ENCODE peak calls at places on chromosomes 6 and 20, in six cellular contexts. R is H1, Q is mammary epithelial cell, G is MM.1S, W is neuronal stem cell, D is HCT116. S is an unnamed sample.

GRCh38 chr6:31405996-31406395 is 2.6 kb downstream of the MICA start:
- DNase-seq in R (no peak), G (no peak), Q (no peak), W (no peak), D (no peak), S (no peak)

GRCh38 chr6:166277021-166277420 is 31.2 kb downstream of the PRR18 start:
- DNase-seq in R (no peak), D (no peak), Q (no peak), W (no peak), G (no peak), S (no peak)

GRCh38 chr6:34094474-34095135 is 51.3 kb downstream of the GRM4 start:
- DNase-seq in W (no peak), D (no peak), R (no peak), G (no peak), Q (no peak), S (no peak)

GRCh38 chr6:166733900-166734299 is 106.8 kb upstream of the RPS6KA2 start:
- DNase-seq in W (no peak), D (no peak), R (no peak), G (no peak), Q (no peak), S (peak)

GRCh38 chr6:163302747-163303146 is 111.8 kb upstream of the QKI start:
- DNase-seq in R (no peak), W (no peak), G (no peak), Q (no peak), D (no peak), S (no peak)

GRCh38 chr6:28738396-28738765 is 185.4 kb downstream of the TRIM27 start:
- DNase-seq in G (no peak), Q (no peak), W (no peak), R (no peak), D (no peak), S (peak)

GRCh38 chr6:35706468-35706867 is 17.8 kb upstream of the FKBP5 start:
- DNase-seq in Q (no peak), W (no peak), D (no peak), R (no peak), G (no peak), S (no peak)

GRCh38 chr6:34585512-34586045 is 29.4 kb upstream of the SPDEF start:
- DNase-seq in R (no peak), Q (peak), D (no peak), W (no peak), G (no peak), S (peak)

GRCh38 chr6:9412951-9413559 is 977.7 kb upstream of the SLC35B3 start:
- DNase-seq in R (no peak), G (peak), Q (peak), W (no peak), D (peak), S (peak)

GRCh38 chr6:14126250-14126649 is 8.7 kb downstream of the CD83 start:
- DNase-seq in Q (no peak), W (no peak), R (no peak), G (no peak), D (no peak), S (no peak)

GRCh38 chr6:78629154-78629721 is 238.1 kb upstream of the IRAK1BP1 start:
- DNase-seq in D (no peak), R (no peak), G (no peak), W (no peak), Q (no peak), S (peak)

GRCh38 chr6:33172307-33173227 is 19.7 kb downstream of the COL11A2 start:
- DNase-seq in G (no peak), R (no peak), W (peak), Q (peak), D (peak), S (peak)

GRCh38 chr20:58978351-58979190 is 2.5 kb upstream of the NELFCD start:
- DNase-seq in Q (no peak), D (no peak), G (no peak), W (no peak), R (no peak), S (no peak)

GRCh38 chr6:33926451-33926850 is 122.6 kb upstream of the MLN start:
- DNase-seq in R (no peak), W (no peak), Q (peak), G (peak), D (peak), S (peak)

GRCh38 chr6:149834513-149835481 is 29.4 kb downstream of the LRP11 start:
- DNase-seq in Q (peak), W (peak), R (no peak), D (peak), G (peak), S (peak)

GRCh38 chr20:10185741-10186558 is 32.7 kb upstream of the SNAP25 start:
- DNase-seq in D (no peak), W (no peak), G (no peak), R (no peak), Q (no peak), S (no peak)

GRCh38 chr6:143329323-143329722 is 121.2 kb downstream of the ADAT2 start:
- DNase-seq in G (no peak), W (no peak), Q (peak), R (no peak), D (no peak), S (no peak)

DNA sequence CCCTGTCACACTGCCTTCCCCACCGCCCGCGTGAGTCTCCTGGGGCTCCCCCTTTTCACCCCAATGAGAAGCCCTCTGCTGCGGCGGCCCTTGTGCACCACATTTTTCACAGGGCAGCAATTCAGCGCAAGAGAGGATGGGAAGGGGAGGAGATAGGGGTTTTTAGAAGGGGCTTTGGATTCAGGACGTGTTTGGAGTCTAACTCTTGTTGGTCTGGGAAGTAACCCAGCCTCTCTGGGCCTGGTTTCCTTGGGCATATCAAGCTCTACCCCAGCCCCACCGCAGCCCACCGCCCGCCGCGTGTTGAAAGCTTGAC is 663 bp upstream of the ARFGEF3 start:
- DNase-seq in G (no peak), W (no peak), R (no peak), Q (no peak), D (no peak), S (no peak)
- H3K9ac ChIP-seq in G (peak), W (peak), R (no peak), Q (no peak), D (peak), S (peak)

GRCh38 chr20:38112249-38112942 is 52.7 kb downstream of the TGM2 start:
- DNase-seq in Q (no peak), R (no peak), D (no peak), G (no peak), W (no peak), S (peak)
- H3K27ac ChIP-seq in Q (no peak), R (no peak), D (no peak), G (no peak), W (no peak), S (no peak)

GRCh38 chr6:167937948-167938911 is 59.2 kb upstream of the KIF25 start:
- DNase-seq in W (no peak), Q (peak), G (peak), D (no peak), R (peak), S (peak)
- H3K9ac ChIP-seq in W (no peak), Q (no peak), G (no peak), D (no peak), R (no peak), S (no peak)

DNA sequence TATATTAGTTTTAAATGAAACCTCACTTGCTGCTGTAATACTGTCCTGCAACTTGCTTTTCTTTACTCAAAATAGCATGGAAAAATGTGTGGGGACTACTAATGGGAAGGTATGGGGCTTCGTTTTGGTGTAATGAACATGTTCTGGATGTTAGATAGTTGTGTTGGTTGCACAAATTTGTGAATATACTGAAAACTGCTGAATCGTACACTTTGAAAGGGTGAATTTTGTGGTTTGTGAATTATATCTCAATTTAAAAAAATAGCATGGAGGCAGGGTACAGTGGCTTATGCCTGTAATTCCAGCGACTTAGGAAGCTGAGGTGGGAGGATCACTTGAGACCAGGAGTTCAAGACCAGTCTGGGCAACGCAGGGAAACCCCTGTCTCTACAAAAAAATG is 2.3 kb downstream of the BCAS4 start:
- DNase-seq in R (no peak), Q (no peak), W (no peak), D (no peak), G (no peak), S (no peak)
- H3K27ac ChIP-seq in R (no peak), Q (no peak), W (no peak), D (no peak), G (no peak), S (no peak)

GRCh38 chr20:653110-653589 is at the start of gene SRXN1:
- DNase-seq in R (peak), D (peak), Q (peak), G (peak), W (peak), S (peak)
- H3K9ac ChIP-seq in R (peak), D (peak), Q (peak), G (peak), W (peak), S (peak)

DNA sequence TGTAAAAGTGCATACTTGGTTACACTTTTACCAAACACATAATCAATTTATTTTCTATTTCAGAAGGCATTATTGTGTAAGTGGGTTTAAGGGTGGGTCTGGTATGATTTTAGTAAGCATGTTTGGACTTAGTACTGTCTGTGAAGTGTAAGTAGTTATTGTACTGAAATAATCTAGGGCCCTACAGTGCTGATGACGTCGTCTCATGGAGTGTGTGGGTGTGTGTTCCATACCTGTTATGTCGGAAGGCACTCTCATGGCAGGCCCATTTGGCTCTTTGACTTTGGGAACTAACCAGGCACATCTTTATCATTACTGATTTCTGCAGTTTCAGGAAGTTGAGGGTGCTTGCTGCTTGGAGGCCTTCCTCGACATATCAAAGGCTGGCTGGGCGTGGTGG is 155.1 kb downstream of the SASH1 start:
- DNase-seq in R (no peak), W (no peak), D (no peak), Q (no peak), G (no peak), S (no peak)
- H3K27ac ChIP-seq in R (no peak), W (no peak), D (no peak), Q (no peak), G (no peak), S (no peak)

GRCh38 chr20:64033981-64034493 is 1.9 kb upstream of the C20orf204 start:
- DNase-seq in Q (no peak), R (no peak), W (no peak), D (no peak), G (no peak), S (no peak)

GRCh38 chr20:64029293-64030117 is 6.5 kb upstream of the C20orf204 start:
- DNase-seq in W (no peak), D (no peak), R (no peak), Q (no peak), G (no peak), S (no peak)

GRCh38 chr20:64030371-64031134 is 5.4 kb upstream of the C20orf204 start:
- DNase-seq in G (no peak), W (no peak), R (no peak), D (no peak), Q (no peak), S (no peak)

GRCh38 chr20:64032706-64033624 is 3.0 kb upstream of the C20orf204 start:
- DNase-seq in G (no peak), W (no peak), R (no peak), Q (no peak), D (no peak), S (no peak)

GRCh38 chr20:64031822-64032314 is 4.1 kb upstream of the C20orf204 start:
- DNase-seq in D (no peak), Q (no peak), W (no peak), R (no peak), G (no peak), S (no peak)
- H3K9ac ChIP-seq in D (no peak), Q (no peak), W (no peak), R (no peak), G (no peak), S (no peak)

DNA sequence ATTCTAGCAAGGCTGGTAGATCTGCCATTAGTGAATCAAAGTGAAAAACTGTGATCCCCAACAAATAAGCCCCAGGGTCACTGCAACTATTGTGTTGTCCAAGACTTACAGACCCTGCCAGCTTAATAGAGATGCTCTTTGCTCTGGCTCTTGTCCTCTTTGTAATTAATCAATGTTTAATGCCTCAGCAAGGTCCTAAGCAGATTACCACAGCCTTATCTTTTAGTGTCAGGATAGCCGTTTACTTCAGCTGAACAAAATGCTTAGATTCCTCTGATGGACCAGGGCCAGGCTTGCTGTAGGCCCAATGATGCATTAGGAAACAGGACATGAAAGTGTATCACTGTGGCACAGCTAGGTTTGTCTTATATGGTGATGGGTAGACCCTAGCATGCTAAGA is 353.3 kb downstream of the HACE1 start:
- DNase-seq in Q (no peak), D (no peak), R (no peak), G (no peak), W (no peak), S (no peak)
- H3K27ac ChIP-seq in Q (no peak), D (no peak), R (no peak), G (no peak), W (no peak), S (no peak)

DNA sequence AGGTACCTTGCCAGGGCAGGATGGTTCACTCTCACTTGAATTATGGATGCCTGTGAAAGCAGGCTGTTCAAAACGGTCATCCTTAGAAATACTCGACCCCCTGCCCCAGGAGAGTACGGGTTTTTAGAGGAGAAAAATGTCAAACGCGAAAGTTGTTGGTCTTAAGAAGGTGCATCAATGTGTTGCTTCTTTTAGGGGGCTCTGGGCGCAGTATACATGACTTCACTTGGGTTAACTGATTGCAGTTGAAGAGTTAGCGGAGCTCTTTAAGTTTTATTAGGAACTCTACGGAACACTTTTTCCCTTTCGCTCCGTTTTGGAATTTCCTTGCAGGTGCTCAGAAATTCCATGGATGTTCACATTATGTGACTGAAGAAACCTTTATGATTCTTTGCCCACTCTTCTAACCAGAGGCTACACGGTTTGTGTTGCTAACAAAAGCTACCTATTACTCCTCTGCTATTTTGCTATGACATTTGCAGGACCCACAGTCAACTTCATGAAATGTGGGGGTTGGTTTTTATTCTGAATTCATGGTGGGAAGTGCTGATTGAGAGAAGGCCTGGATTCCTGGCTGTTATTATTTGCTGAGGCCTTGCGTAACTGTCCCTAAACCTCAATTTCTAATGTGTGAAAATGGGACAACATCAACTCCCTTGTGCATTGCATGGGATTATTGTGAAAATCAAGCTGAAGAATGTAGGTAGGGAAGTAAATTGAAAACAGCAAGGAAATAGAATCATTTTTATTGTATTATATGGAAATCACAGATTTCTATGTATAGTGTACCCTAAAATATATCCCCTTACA is 845 bp downstream of the ENPP1 start:
- DNase-seq in Q (no peak), G (no peak), W (no peak), D (no peak), R (no peak), S (no peak)
- H3K9ac ChIP-seq in Q (no peak), G (peak), W (peak), D (peak), R (no peak), S (peak)